ENCODE peak calls at places on chromosomes 11 and 22, in five cellular contexts. K is esophagus squamous epithelium, Q is left lung, M is stomach, A is dorsolateral prefrontal cortex. F is an unnamed sample.

GRCh38 chr11:106415510-106415909 is 338.0 kb downstream of the AASDHPPT start:
- DNase-seq in K (no peak), Q (no peak), M (no peak), A (no peak), F (no peak)

GRCh38 chr22:20150381-20151275 is at the start of gene CCDC188:
- DNase-seq in K (no peak), Q (no peak), M (no peak), A (no peak), F (no peak)

GRCh38 chr11:122025757-122026156 is 90.3 kb downstream of the BLID start:
- DNase-seq in K (no peak), Q (no peak), M (no peak), A (no peak), F (no peak)

GRCh38 chr22:23085785-23086184 is 15.5 kb downstream of the GNAZ start:
- DNase-seq in K (no peak), Q (no peak), M (no peak), A (no peak), F (no peak)

GRCh38 chr22:46127556-46127955 is 22.8 kb upstream of the PPARA start:
- DNase-seq in K (no peak), Q (no peak), M (no peak), A (no peak), F (no peak)

GRCh38 chr11:6498121-6498520 is 1.0 kb downstream of the DNHD1 start:
- DNase-seq in K (no peak), Q (peak), M (no peak), A (no peak), F (peak)

GRCh38 chr11:10050561-10050960 is 243.5 kb downstream of the SBF2 start:
- DNase-seq in K (no peak), Q (no peak), M (no peak), A (no peak), F (no peak)

GRCh38 chr11:102530558-102530957 is at the start of gene MMP7:
- DNase-seq in K (no peak), Q (peak), M (no peak), A (no peak), F (no peak)

GRCh38 chr11:132058211-132058772 is 687.9 kb downstream of the NTM start:
- DNase-seq in K (no peak), Q (no peak), M (no peak), A (peak), F (no peak)

GRCh38 chr22:28381427-28382167 is 298.0 kb downstream of the TTC28 start:
- DNase-seq in K (no peak), Q (no peak), M (no peak), A (no peak), F (peak)

GRCh38 chr11:93936416-93936815 is 84.7 kb upstream of the HEPHL1 start:
- DNase-seq in K (no peak), Q (no peak), M (no peak), A (no peak), F (no peak)

GRCh38 chr11:86212212-86212611 is 32.3 kb upstream of the EED start:
- DNase-seq in K (no peak), Q (no peak), M (no peak), A (no peak), F (no peak)

GRCh38 chr11:119709638-119710346 is 19.2 kb downstream of the NECTIN1 start:
- DNase-seq in K (no peak), Q (no peak), M (no peak), A (no peak), F (no peak)

GRCh38 chr11:36241512-36241911 is 47.7 kb downstream of the COMMD9 start:
- DNase-seq in K (no peak), Q (no peak), M (no peak), A (no peak), F (no peak)

GRCh38 chr11:61281581-61282250 is 13.4 kb downstream of the VWCE start:
- DNase-seq in K (no peak), Q (no peak), M (peak), A (no peak), F (no peak)

GRCh38 chr22:42719656-42720262 is 911 bp downstream of the A4GALT start:
- DNase-seq in K (no peak), Q (no peak), M (no peak), A (no peak), F (no peak)

GRCh38 chr22:42721045-42721434 is 370 bp upstream of the A4GALT start:
- DNase-seq in K (no peak), Q (no peak), M (no peak), A (no peak), F (no peak)

GRCh38 chr22:42719133-42719532 is 1.5 kb downstream of the A4GALT start:
- DNase-seq in K (no peak), Q (no peak), M (no peak), A (no peak), F (no peak)

GRCh38 chr22:42717197-42717967 is 3.3 kb downstream of the A4GALT start:
- DNase-seq in K (no peak), Q (no peak), M (no peak), A (no peak), F (no peak)

DNA sequence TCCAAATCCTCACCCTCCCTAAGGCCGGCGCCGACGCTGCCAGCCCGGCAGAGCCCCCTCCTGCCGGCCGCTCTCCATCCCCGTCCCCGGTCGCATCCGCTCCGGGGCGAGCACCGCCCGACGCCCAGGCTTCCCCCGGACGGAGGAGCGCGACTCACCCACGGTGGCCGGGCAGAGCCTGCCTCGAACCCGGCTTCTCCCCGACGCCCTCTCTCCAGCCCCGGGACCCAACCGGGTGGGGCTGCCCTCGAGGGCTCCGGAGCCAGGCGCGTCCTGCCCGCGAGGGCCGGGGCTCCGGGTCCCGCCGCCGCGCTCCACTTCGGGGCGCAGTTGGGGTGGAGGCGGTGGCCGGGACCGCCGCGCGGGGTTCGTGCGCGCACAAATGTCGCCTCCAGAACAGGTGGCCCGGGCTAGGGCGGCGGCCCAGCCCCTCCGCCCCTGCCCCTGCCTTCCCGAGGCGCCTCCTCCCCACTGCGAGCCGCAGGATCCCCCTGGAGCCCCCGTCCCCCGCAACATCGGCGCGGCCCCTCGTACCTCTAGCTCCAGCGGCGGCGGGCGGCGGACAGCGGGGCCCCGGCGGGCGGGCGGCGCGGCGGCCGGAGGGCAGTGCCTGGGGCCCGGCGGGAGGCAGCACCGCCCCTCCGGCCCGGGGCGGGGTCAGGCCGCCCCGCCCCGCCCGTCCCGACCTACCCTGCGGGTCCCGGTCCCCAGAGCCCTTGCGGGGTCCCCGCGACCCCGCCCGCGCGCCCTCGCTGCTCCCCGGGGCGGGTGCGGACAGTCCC is at the start of gene A4GALT:
- DNase-seq in K (no peak), Q (no peak), M (no peak), A (no peak), F (no peak)
- TF ChIP-seq CTCF in K (no peak), Q (no peak), M (no peak), A (no peak), F (no peak)

GRCh38 chr11:1263036-1263435 is 40.2 kb downstream of the MUC5B start:
- DNase-seq in K (no peak), Q (no peak), M (no peak), A (no peak), F (no peak)
- H3K4me3 ChIP-seq in K (peak), Q (peak), M (peak), A (peak), F (peak)

GRCh38 chr11:130773436-130773835 is 142.8 kb downstream of the SNX19 start:
- DNase-seq in K (no peak), Q (no peak), M (no peak), A (no peak), F (no peak)

GRCh38 chr11:130772266-130773227 is 143.7 kb downstream of the SNX19 start:
- DNase-seq in K (no peak), Q (no peak), M (peak), A (no peak), F (peak)

GRCh38 chr11:130766650-130767297 is 149.5 kb downstream of the SNX19 start:
- DNase-seq in K (no peak), Q (no peak), M (no peak), A (no peak), F (no peak)

GRCh38 chr11:130771708-130772107 is 144.6 kb downstream of the SNX19 start:
- DNase-seq in K (no peak), Q (no peak), M (no peak), A (no peak), F (peak)

GRCh38 chr11:130769782-130770565 is 146.3 kb downstream of the SNX19 start:
- DNase-seq in K (no peak), Q (no peak), M (no peak), A (no peak), F (no peak)
- TF ChIP-seq CTCF in K (no peak), Q (no peak), M (no peak), A (no peak), F (no peak)

GRCh38 chr11:57772562-57772961 is 11.0 kb downstream of the CTNND1 start:
- DNase-seq in K (no peak), Q (no peak), M (no peak), A (no peak), F (no peak)

GRCh38 chr11:57770793-57771192 is 9.2 kb downstream of the CTNND1 start:
- DNase-seq in K (no peak), Q (no peak), M (no peak), A (no peak), F (no peak)

GRCh38 chr11:57773026-57773598 is 11.5 kb downstream of the CTNND1 start:
- DNase-seq in K (no peak), Q (no peak), M (no peak), A (no peak), F (no peak)

GRCh38 chr11:57775474-57775873 is 13.9 kb downstream of the CTNND1 start:
- DNase-seq in K (no peak), Q (no peak), M (no peak), A (no peak), F (no peak)

GRCh38 chr11:57771365-57771764 is 9.8 kb downstream of the CTNND1 start:
- DNase-seq in K (no peak), Q (no peak), M (no peak), A (no peak), F (no peak)
- H3K4me3 ChIP-seq in K (no peak), Q (no peak), M (no peak), A (no peak), F (no peak)

GRCh38 chr11:72236774-72237111 is 7.2 kb downstream of the PHOX2A start:
- DNase-seq in K (no peak), Q (no peak), M (no peak), A (no peak), F (no peak)

GRCh38 chr11:72236083-72236697 is 7.8 kb downstream of the PHOX2A start:
- DNase-seq in K (no peak), Q (no peak), M (no peak), A (no peak), F (no peak)

GRCh38 chr11:72238040-72238450 is 5.9 kb downstream of the PHOX2A start:
- DNase-seq in K (no peak), Q (peak), M (peak), A (no peak), F (no peak)

GRCh38 chr11:72238492-72239295 is 5.3 kb downstream of the PHOX2A start:
- DNase-seq in K (no peak), Q (no peak), M (no peak), A (no peak), F (no peak)

GRCh38 chr11:72237112-72237931 is 6.7 kb downstream of the PHOX2A start:
- DNase-seq in K (no peak), Q (no peak), M (no peak), A (no peak), F (no peak)
- TF ChIP-seq CTCF in K (no peak), Q (no peak), M (no peak), A (no peak), F (no peak)

GRCh38 chr11:64357446-64357845 is 1.5 kb upstream of the RPS6KA4 start:
- DNase-seq in K (no peak), Q (no peak), M (no peak), A (no peak), F (no peak)

GRCh38 chr11:64358907-64359711 is at the start of gene RPS6KA4:
- DNase-seq in K (no peak), Q (peak), M (peak), A (no peak), F (no peak)

GRCh38 chr11:64359712-64360402 is 895 bp downstream of the RPS6KA4 start:
- DNase-seq in K (no peak), Q (no peak), M (peak), A (no peak), F (no peak)

GRCh38 chr11:64357904-64358535 is 942 bp upstream of the RPS6KA4 start:
- DNase-seq in K (no peak), Q (no peak), M (peak), A (no peak), F (no peak)

GRCh38 chr11:64358536-64358906 is 441 bp upstream of the RPS6KA4 start:
- DNase-seq in K (no peak), Q (no peak), M (no peak), A (no peak), F (no peak)
- H3K4me3 ChIP-seq in K (peak), Q (peak), M (peak), A (peak), F (peak)

GRCh38 chr11:59523541-59523940 is 12.2 kb downstream of the OR4D9 start:
- DNase-seq in K (no peak), Q (no peak), M (no peak), A (no peak), F (no peak)
- TF ChIP-seq CTCF in K (no peak), Q (no peak), M (no peak), A (no peak), F (no peak)

GRCh38 chr11:57321388-57321995 is 3.3 kb downstream of the TNKS1BP1 start:
- DNase-seq in K (no peak), Q (no peak), M (peak), A (no peak), F (no peak)
- H3K4me3 ChIP-seq in K (peak), Q (peak), M (peak), A (no peak), F (peak)

GRCh38 chr11:92211576-92212167 is 12.9 kb upstream of the FAT3 start:
- DNase-seq in K (no peak), Q (no peak), M (no peak), A (peak), F (peak)
- TF ChIP-seq CTCF in K (no peak), Q (no peak), M (peak), A (peak), F (peak)

F was measured in AG09309.